ENCODE peak calls at places on chromosomes 3 and 15, in six cellular contexts. H is sciatic nerve; J is activated CD4-positive, CD25-positive, alpha-beta regulatory T cell treated with anti-CD3 and anti-CD28 coated beads, Interleukin-2, amount 50 U/mL, for 16 hours; N is fibroblast of the conjunctiva; G is stomach; W is astrocyte of the hippocampus. S is an unnamed sample.
A peak's percentile ranks its signal among the peaks of the same experiment; 100 is the strongest.

GRCh38 chr3:110583373-110583935 is 488.2 kb upstream of the NECTIN3 start:
- DNase-seq in H (no peak), J (no peak), N (no peak), G (no peak), W (no peak), S (no peak)

GRCh38 chr15:60858511-60859085 is 370.5 kb downstream of the RORA start:
- DNase-seq in H (no peak), J (no peak), N (no peak), G (no peak), W (peak; percentile 73), S (no peak)

GRCh38 chr3:188760408-188760807 is 411.4 kb upstream of the TPRG1 start:
- DNase-seq in H (no peak), J (no peak), N (no peak), G (no peak), W (peak; percentile 60), S (no peak)

GRCh38 chr15:67109141-67110034 is 44.0 kb downstream of the SMAD3 start:
- DNase-seq in H (peak; percentile 85), J (no peak), N (peak; percentile 76), G (no peak), W (peak; percentile 99), S (peak; percentile 76)

GRCh38 chr15:22956980-22957264 is 23.2 kb downstream of the CYFIP1 start:
- DNase-seq in H (no peak), J (no peak), N (no peak), G (no peak), W (no peak), S (no peak)

GRCh38 chr15:75921732-75922703 is 18.3 kb downstream of the FBXO22 start:
- DNase-seq in H (peak; percentile 60), J (no peak), N (peak; percentile 77), G (peak; percentile 56), W (peak; percentile 85), S (peak; percentile 54)

GRCh38 chr3:192515661-192516040 is 211.7 kb downstream of the FGF12 start:
- DNase-seq in H (no peak), J (no peak), N (no peak), G (no peak), W (peak; percentile 0), S (no peak)

GRCh38 chr15:75905231-75905630 is 1.6 kb downstream of the FBXO22 start:
- DNase-seq in H (no peak), J (no peak), N (no peak), G (no peak), W (no peak), S (no peak)

S was measured in HFF-Myc.